ENCODE peak calls at places on chromosome 18, in nine cellular contexts. One of them, this sample, is unnamed.

GRCh38 chr18:62531078-62531477 is 8.3 kb downstream of the ZCCHC2 start:
- DNase-seq in OCI-LY7: no peak
- DNase-seq in spleen: no peak
- DNase-seq in uterus: no peak
- DNase-seq in effector memory CD4-positive, alpha-beta T cell: no peak
- DNase-seq in naive thymus-derived CD4-positive, alpha-beta T cell: no peak
- DNase-seq in CD4-positive, alpha-beta memory T cell: no peak
- DNase-seq in DND-41: no peak
- DNase-seq in GM23248: no peak
- DNase-seq in this sample: no peak

GRCh38 chr18:79493801-79494211 is 98.1 kb downstream of the NFATC1 start:
- DNase-seq in GM23248: no peak
- DNase-seq in effector memory CD4-positive, alpha-beta T cell: no peak
- DNase-seq in uterus: no peak
- DNase-seq in spleen: peak; percentile 67
- DNase-seq in CD4-positive, alpha-beta memory T cell: no peak
- DNase-seq in OCI-LY7: no peak
- DNase-seq in DND-41: no peak
- DNase-seq in naive thymus-derived CD4-positive, alpha-beta T cell: no peak
- DNase-seq in this sample: no peak

GRCh38 chr18:76459687-76460350 is 35.2 kb downstream of the ZNF516 start:
- DNase-seq in OCI-LY7: no peak
- DNase-seq in effector memory CD4-positive, alpha-beta T cell: no peak
- DNase-seq in CD4-positive, alpha-beta memory T cell: no peak
- DNase-seq in spleen: no peak
- DNase-seq in naive thymus-derived CD4-positive, alpha-beta T cell: no peak
- DNase-seq in uterus: peak; percentile 73
- DNase-seq in GM23248: peak; percentile 99
- DNase-seq in DND-41: no peak
- DNase-seq in this sample: no peak

GRCh38 chr18:79866889-79867574 is 69.3 kb downstream of the KCNG2 start:
- DNase-seq in naive thymus-derived CD4-positive, alpha-beta T cell: no peak
- DNase-seq in effector memory CD4-positive, alpha-beta T cell: no peak
- DNase-seq in DND-41: no peak
- DNase-seq in spleen: peak; percentile 24
- DNase-seq in CD4-positive, alpha-beta memory T cell: no peak
- DNase-seq in uterus: no peak
- DNase-seq in OCI-LY7: no peak
- DNase-seq in GM23248: peak; percentile 57
- DNase-seq in this sample: no peak

GRCh38 chr18:78912862-78913261 is 66.8 kb upstream of the SALL3 start:
- DNase-seq in DND-41: no peak
- DNase-seq in effector memory CD4-positive, alpha-beta T cell: no peak
- DNase-seq in uterus: no peak
- DNase-seq in spleen: peak; percentile 52
- DNase-seq in GM23248: no peak
- DNase-seq in CD4-positive, alpha-beta memory T cell: no peak
- DNase-seq in OCI-LY7: no peak
- DNase-seq in naive thymus-derived CD4-positive, alpha-beta T cell: no peak
- DNase-seq in this sample: no peak

GRCh38 chr18:76252880-76253279 is 242.2 kb downstream of the ZNF516 start:
- DNase-seq in DND-41: peak; percentile 30
- DNase-seq in naive thymus-derived CD4-positive, alpha-beta T cell: no peak
- DNase-seq in uterus: no peak
- DNase-seq in CD4-positive, alpha-beta memory T cell: no peak
- DNase-seq in OCI-LY7: peak; percentile 13
- DNase-seq in effector memory CD4-positive, alpha-beta T cell: no peak
- DNase-seq in GM23248: peak; percentile 38
- DNase-seq in spleen: no peak
- DNase-seq in this sample: no peak

GRCh38 chr18:22868831-22869230 is 64.3 kb upstream of the RBBP8 start:
- DNase-seq in effector memory CD4-positive, alpha-beta T cell: no peak
- DNase-seq in spleen: no peak
- DNase-seq in OCI-LY7: no peak
- DNase-seq in uterus: no peak
- DNase-seq in naive thymus-derived CD4-positive, alpha-beta T cell: no peak
- DNase-seq in GM23248: no peak
- DNase-seq in CD4-positive, alpha-beta memory T cell: no peak
- DNase-seq in DND-41: no peak
- DNase-seq in this sample: no peak

GRCh38 chr18:45951021-45951714 is 16.0 kb downstream of the EPG5 start:
- DNase-seq in naive thymus-derived CD4-positive, alpha-beta T cell: no peak
- DNase-seq in CD4-positive, alpha-beta memory T cell: no peak
- DNase-seq in effector memory CD4-positive, alpha-beta T cell: no peak
- DNase-seq in DND-41: no peak
- DNase-seq in GM23248: peak; percentile 85
- DNase-seq in uterus: no peak
- DNase-seq in OCI-LY7: no peak
- DNase-seq in spleen: no peak
- DNase-seq in this sample: no peak

GRCh38 chr18:56038258-56039030 is 450.5 kb upstream of the TCF4 start:
- DNase-seq in naive thymus-derived CD4-positive, alpha-beta T cell: no peak
- DNase-seq in uterus: no peak
- DNase-seq in GM23248: no peak
- DNase-seq in CD4-positive, alpha-beta memory T cell: no peak
- DNase-seq in OCI-LY7: peak; percentile 18
- DNase-seq in DND-41: no peak
- DNase-seq in spleen: no peak
- DNase-seq in effector memory CD4-positive, alpha-beta T cell: no peak
- DNase-seq in this sample: no peak

GRCh38 chr18:62717059-62717849 is 1.9 kb downstream of the PHLPP1 start:
- DNase-seq in DND-41: no peak
- DNase-seq in OCI-LY7: peak; percentile 39
- DNase-seq in effector memory CD4-positive, alpha-beta T cell: no peak
- DNase-seq in uterus: no peak
- DNase-seq in naive thymus-derived CD4-positive, alpha-beta T cell: no peak
- DNase-seq in spleen: no peak
- DNase-seq in GM23248: peak; percentile 86
- DNase-seq in CD4-positive, alpha-beta memory T cell: peak; percentile 68
- DNase-seq in this sample: peak; percentile 60

GRCh38 chr18:77006305-77007175 is 126.0 kb downstream of the MBP start:
- DNase-seq in OCI-LY7: no peak
- DNase-seq in spleen: no peak
- DNase-seq in naive thymus-derived CD4-positive, alpha-beta T cell: no peak
- DNase-seq in CD4-positive, alpha-beta memory T cell: no peak
- DNase-seq in effector memory CD4-positive, alpha-beta T cell: no peak
- DNase-seq in DND-41: no peak
- DNase-seq in uterus: no peak
- DNase-seq in GM23248: no peak
- DNase-seq in this sample: no peak

GRCh38 chr18:2191180-2191790 is 380.0 kb downstream of the METTL4 start:
- DNase-seq in spleen: no peak
- DNase-seq in GM23248: no peak
- DNase-seq in OCI-LY7: no peak
- DNase-seq in uterus: no peak
- DNase-seq in effector memory CD4-positive, alpha-beta T cell: no peak
- DNase-seq in CD4-positive, alpha-beta memory T cell: no peak
- DNase-seq in naive thymus-derived CD4-positive, alpha-beta T cell: no peak
- DNase-seq in DND-41: no peak
- DNase-seq in this sample: no peak

GRCh38 chr18:58223717-58224424 is 179.8 kb downstream of the NEDD4L start:
- DNase-seq in DND-41: no peak
- DNase-seq in OCI-LY7: no peak
- DNase-seq in CD4-positive, alpha-beta memory T cell: no peak
- DNase-seq in uterus: peak; percentile 47
- DNase-seq in effector memory CD4-positive, alpha-beta T cell: no peak
- DNase-seq in naive thymus-derived CD4-positive, alpha-beta T cell: no peak
- DNase-seq in spleen: no peak
- DNase-seq in GM23248: peak; percentile 97
- DNase-seq in this sample: no peak

GRCh38 chr18:63236417-63236816 is 83.2 kb downstream of the BCL2 start:
- DNase-seq in GM23248: no peak
- DNase-seq in CD4-positive, alpha-beta memory T cell: no peak
- DNase-seq in spleen: peak; percentile 80
- DNase-seq in naive thymus-derived CD4-positive, alpha-beta T cell: no peak
- DNase-seq in OCI-LY7: no peak
- DNase-seq in effector memory CD4-positive, alpha-beta T cell: no peak
- DNase-seq in uterus: no peak
- DNase-seq in DND-41: no peak
- DNase-seq in this sample: no peak

GRCh38 chr18:78960709-78961108 is 18.9 kb upstream of the SALL3 start:
- DNase-seq in DND-41: no peak
- DNase-seq in effector memory CD4-positive, alpha-beta T cell: no peak
- DNase-seq in OCI-LY7: no peak
- DNase-seq in uterus: no peak
- DNase-seq in GM23248: no peak
- DNase-seq in CD4-positive, alpha-beta memory T cell: no peak
- DNase-seq in spleen: no peak
- DNase-seq in naive thymus-derived CD4-positive, alpha-beta T cell: no peak
- DNase-seq in this sample: no peak

DNA sequence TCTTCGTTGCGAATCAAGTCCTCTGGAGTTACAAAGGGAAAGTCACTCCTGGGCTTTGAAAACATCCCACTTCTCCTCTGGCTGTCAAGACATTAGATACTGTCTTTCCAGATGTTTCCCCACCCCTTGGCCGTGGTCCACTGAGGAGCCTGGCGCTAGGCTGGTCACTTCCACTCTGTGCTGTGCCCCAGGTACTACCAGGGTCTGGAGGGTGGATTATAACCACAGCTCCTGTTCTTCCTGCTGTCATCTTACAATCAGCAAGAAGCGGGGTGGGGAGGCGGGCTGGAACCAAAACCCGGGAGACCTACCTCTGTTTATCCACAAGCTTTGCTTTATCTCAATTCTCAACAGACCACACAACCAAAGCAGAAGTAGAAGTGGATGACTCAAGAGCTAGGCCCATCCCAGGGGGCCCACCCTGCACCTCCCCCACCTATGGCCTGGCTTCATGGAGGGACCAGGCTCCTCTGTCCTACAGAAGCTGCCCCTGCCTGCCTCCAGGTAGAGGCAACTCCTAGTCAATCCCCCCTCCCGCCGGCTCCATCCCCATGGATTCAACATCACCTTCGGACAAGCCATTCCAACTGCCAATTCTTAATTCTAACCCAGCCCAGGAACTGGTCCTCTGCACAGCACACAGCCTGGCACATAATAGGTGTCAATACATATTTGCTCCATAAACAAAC is 17.8 kb downstream of the SMAD7 start:
- DNase-seq in spleen: no peak
- DNase-seq in CD4-positive, alpha-beta memory T cell: peak; percentile 32
- DNase-seq in effector memory CD4-positive, alpha-beta T cell: no peak
- DNase-seq in GM23248: peak; percentile 64
- DNase-seq in DND-41: peak; percentile 37
- DNase-seq in naive thymus-derived CD4-positive, alpha-beta T cell: no peak
- DNase-seq in OCI-LY7: peak; percentile 50
- DNase-seq in uterus: no peak
- DNase-seq in this sample: no peak
- H3K4me3 ChIP-seq in spleen: no peak overlapping the region
- H3K4me3 ChIP-seq in CD4-positive, alpha-beta memory T cell: no peak overlapping the region
- H3K4me3 ChIP-seq in effector memory CD4-positive, alpha-beta T cell: peak overlapping the region; percentile 4
- H3K4me3 ChIP-seq in GM23248: peak overlapping the region; percentile 50
- H3K4me3 ChIP-seq in DND-41: no peak overlapping the region
- H3K4me3 ChIP-seq in naive thymus-derived CD4-positive, alpha-beta T cell: no peak overlapping the region
- H3K4me3 ChIP-seq in OCI-LY7: peak overlapping the region; percentile 40
- H3K4me3 ChIP-seq in uterus: no peak overlapping the region
- H3K4me3 ChIP-seq in this sample: peak overlapping the region; percentile 69

GRCh38 chr18:13501896-13502295 is 224.5 kb downstream of the FAM210A start:
- DNase-seq in spleen: no peak
- DNase-seq in uterus: no peak
- DNase-seq in CD4-positive, alpha-beta memory T cell: no peak
- DNase-seq in GM23248: no peak
- DNase-seq in OCI-LY7: peak; percentile 22
- DNase-seq in effector memory CD4-positive, alpha-beta T cell: no peak
- DNase-seq in naive thymus-derived CD4-positive, alpha-beta T cell: no peak
- DNase-seq in DND-41: no peak
- DNase-seq in this sample: peak; percentile 91

GRCh38 chr18:13502585-13502984 is 223.8 kb downstream of the FAM210A start:
- DNase-seq in uterus: peak; percentile 35
- DNase-seq in OCI-LY7: no peak
- DNase-seq in DND-41: no peak
- DNase-seq in GM23248: no peak
- DNase-seq in spleen: no peak
- DNase-seq in effector memory CD4-positive, alpha-beta T cell: no peak
- DNase-seq in naive thymus-derived CD4-positive, alpha-beta T cell: no peak
- DNase-seq in CD4-positive, alpha-beta memory T cell: no peak
- DNase-seq in this sample: peak; percentile 65

GRCh38 chr18:13503839-13504238 is 222.5 kb downstream of the FAM210A start:
- DNase-seq in uterus: no peak
- DNase-seq in effector memory CD4-positive, alpha-beta T cell: no peak
- DNase-seq in DND-41: no peak
- DNase-seq in GM23248: no peak
- DNase-seq in spleen: no peak
- DNase-seq in OCI-LY7: no peak
- DNase-seq in CD4-positive, alpha-beta memory T cell: no peak
- DNase-seq in naive thymus-derived CD4-positive, alpha-beta T cell: no peak
- DNase-seq in this sample: no peak

GRCh38 chr18:13500891-13501887 is 225.2 kb downstream of the FAM210A start:
- DNase-seq in uterus: peak; percentile 80
- DNase-seq in DND-41: peak; percentile 38
- DNase-seq in GM23248: peak; percentile 76
- DNase-seq in CD4-positive, alpha-beta memory T cell: no peak
- DNase-seq in spleen: no peak
- DNase-seq in OCI-LY7: no peak
- DNase-seq in effector memory CD4-positive, alpha-beta T cell: no peak
- DNase-seq in naive thymus-derived CD4-positive, alpha-beta T cell: no peak
- DNase-seq in this sample: no peak

GRCh38 chr18:13500227-13500865 is 226.0 kb downstream of the FAM210A start:
- DNase-seq in naive thymus-derived CD4-positive, alpha-beta T cell: no peak
- DNase-seq in OCI-LY7: no peak
- DNase-seq in spleen: no peak
- DNase-seq in effector memory CD4-positive, alpha-beta T cell: no peak
- DNase-seq in DND-41: peak; percentile 39
- DNase-seq in GM23248: peak; percentile 88
- DNase-seq in CD4-positive, alpha-beta memory T cell: no peak
- DNase-seq in uterus: peak; percentile 23
- DNase-seq in this sample: peak; percentile 37
- H3K27ac ChIP-seq in naive thymus-derived CD4-positive, alpha-beta T cell: peak overlapping the region; percentile 12
- H3K27ac ChIP-seq in OCI-LY7: no peak overlapping the region
- H3K27ac ChIP-seq in spleen: no peak overlapping the region
- H3K27ac ChIP-seq in effector memory CD4-positive, alpha-beta T cell: no peak overlapping the region
- H3K27ac ChIP-seq in DND-41: peak overlapping the region; percentile 58
- H3K27ac ChIP-seq in GM23248: peak overlapping the region; percentile 7
- H3K27ac ChIP-seq in CD4-positive, alpha-beta memory T cell: no peak overlapping the region
- H3K27ac ChIP-seq in uterus: peak overlapping the region; percentile 39
- H3K27ac ChIP-seq in this sample: no peak overlapping the region

DNA sequence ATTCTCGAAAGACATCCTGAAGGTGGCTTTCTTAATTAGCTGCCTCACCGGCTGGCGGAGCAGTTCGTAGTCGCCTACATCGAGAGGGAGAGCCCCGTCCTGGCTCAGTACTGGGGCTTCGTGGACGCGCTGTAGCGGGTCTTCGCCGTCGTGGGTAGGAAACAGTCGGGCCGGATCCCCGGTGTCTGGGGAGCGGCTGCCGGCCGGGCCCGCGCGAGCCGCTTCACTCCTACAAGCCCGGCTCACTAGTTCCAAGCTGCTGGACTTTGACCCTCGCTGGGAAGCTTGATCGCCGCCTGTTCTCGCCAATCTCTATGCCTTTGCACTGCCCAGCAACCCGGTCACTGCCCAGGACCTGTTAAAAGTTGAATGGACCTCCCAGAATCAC is 41.3 kb upstream of the AKAIN1 start:
- DNase-seq in naive thymus-derived CD4-positive, alpha-beta T cell: no peak
- DNase-seq in CD4-positive, alpha-beta memory T cell: no peak
- DNase-seq in DND-41: peak; percentile 43
- DNase-seq in spleen: peak; percentile 91
- DNase-seq in effector memory CD4-positive, alpha-beta T cell: peak; percentile 4
- DNase-seq in GM23248: peak; percentile 69
- DNase-seq in uterus: no peak
- DNase-seq in OCI-LY7: peak; percentile 60
- DNase-seq in this sample: no peak
- H3K4me1 ChIP-seq in naive thymus-derived CD4-positive, alpha-beta T cell: peaks cover 13% of the 10 kb centered on the region
- H3K4me1 ChIP-seq in CD4-positive, alpha-beta memory T cell: peaks cover 44% of the 10 kb centered on the region
- H3K4me1 ChIP-seq in DND-41: peaks cover 47% of the 10 kb centered on the region
- H3K4me1 ChIP-seq in spleen: peaks cover 42% of the 10 kb centered on the region
- H3K4me1 ChIP-seq in effector memory CD4-positive, alpha-beta T cell: peaks cover 21% of the 10 kb centered on the region
- H3K4me1 ChIP-seq in GM23248: peaks cover 20% of the 10 kb centered on the region
- H3K4me1 ChIP-seq in uterus: no peaks in the 10 kb centered on the region
- H3K4me1 ChIP-seq in OCI-LY7: peaks cover 49% of the 10 kb centered on the region
- H3K4me1 ChIP-seq in this sample: peaks cover 34% of the 10 kb centered on the region

GRCh38 chr18:54945726-54946125 is 13.5 kb downstream of the CCDC68 start:
- DNase-seq in OCI-LY7: no peak
- DNase-seq in DND-41: no peak
- DNase-seq in CD4-positive, alpha-beta memory T cell: no peak
- DNase-seq in uterus: no peak
- DNase-seq in GM23248: no peak
- DNase-seq in naive thymus-derived CD4-positive, alpha-beta T cell: no peak
- DNase-seq in spleen: no peak
- DNase-seq in effector memory CD4-positive, alpha-beta T cell: no peak
- DNase-seq in this sample: no peak
- H3K4me3 ChIP-seq in OCI-LY7: no peak overlapping the region
- H3K4me3 ChIP-seq in DND-41: peak overlapping the region; percentile 57
- H3K4me3 ChIP-seq in CD4-positive, alpha-beta memory T cell: no peak overlapping the region
- H3K4me3 ChIP-seq in uterus: no peak overlapping the region
- H3K4me3 ChIP-seq in GM23248: peak overlapping the region; percentile 51
- H3K4me3 ChIP-seq in naive thymus-derived CD4-positive, alpha-beta T cell: peak overlapping the region; percentile 68
- H3K4me3 ChIP-seq in spleen: no peak overlapping the region
- H3K4me3 ChIP-seq in effector memory CD4-positive, alpha-beta T cell: peak overlapping the region; percentile 65
- H3K4me3 ChIP-seq in this sample: peak overlapping the region; percentile 87

This sample was measured in CD4-positive, CD25-positive, alpha-beta regulatory T cell.